ENCODE peak calls at places on chromosome X, in four cellular contexts. N is uterus, C is transverse colon, T is left ventricle myocardium inferior. W is an unnamed sample.

GRCh38 chrX:151323054-151323453 is 74.0 kb upstream of the VMA21 start:
- DNase-seq in C (no peak), T (no peak), N (no peak), W (no peak)

GRCh38 chrX:51899741-51900140 is 6.3 kb downstream of the MAGED1 start:
- DNase-seq in N (no peak), T (no peak), C (no peak), W (no peak)

GRCh38 chrX:72079607-72080006 is 52.1 kb downstream of the RTL5 start:
- DNase-seq in N (peak; percentile 46), C (no peak), T (peak; percentile 32), W (peak; percentile 62)

GRCh38 chrX:150240643-150240970 is 122.5 kb upstream of the MAMLD1 start:
- DNase-seq in C (no peak), N (no peak), T (no peak), W (no peak)

GRCh38 chrX:129953881-129954280 is 28.6 kb upstream of the BCORL1 start:
- DNase-seq in T (no peak), N (no peak), C (no peak), W (no peak)

GRCh38 chrX:104618106-104618895 is 52.3 kb downstream of the IL1RAPL2 start:
- DNase-seq in N (no peak), C (no peak), T (no peak), W (no peak)

GRCh38 chrX:120575379-120576114 is 14.8 kb upstream of the CUL4B start:
- DNase-seq in T (no peak), C (no peak), N (no peak), W (no peak)

GRCh38 chrX:139967300-139967699 is 2.0 kb upstream of the CXorf66 start:
- DNase-seq in C (peak; percentile 7), T (no peak), N (no peak), W (no peak)

GRCh38 chrX:129346574-129346973 is 176.7 kb downstream of the SMARCA1 start:
- DNase-seq in T (no peak), N (no peak), C (no peak), W (no peak)

GRCh38 chrX:109856974-109857373 is 123.9 kb upstream of the ACSL4 start:
- DNase-seq in C (no peak), N (no peak), T (no peak), W (no peak)

GRCh38 chrX:100615015-100615414 is 21.6 kb downstream of the TSPAN6 start:
- DNase-seq in T (no peak), C (peak; percentile 18), N (no peak), W (no peak)

GRCh38 chrX:99717716-99718115 is 692.4 kb downstream of the PCDH19 start:
- DNase-seq in T (no peak), C (no peak), N (no peak), W (no peak)

GRCh38 chrX:42739258-42739657 is 38.7 kb downstream of the PPP1R2C start:
- DNase-seq in N (no peak), C (no peak), T (no peak), W (no peak)

GRCh38 chrX:77167993-77168392 is 279.2 kb upstream of the FGF16 start:
- DNase-seq in N (no peak), C (no peak), T (no peak), W (no peak)

GRCh38 chrX:9466115-9466495 is 1.2 kb downstream of the TBL1X start:
- DNase-seq in T (peak; percentile 42), C (peak; percentile 51), N (peak; percentile 38), W (peak; percentile 49)

GRCh38 chrX:43655961-43656494 is at the start of gene MAOA:
- DNase-seq in T (peak; percentile 80), C (peak; percentile 88), N (peak; percentile 88), W (peak; percentile 68)

GRCh38 chrX:103831803-103832544 is at the start of gene RAB9B:
- DNase-seq in T (peak; percentile 70), C (peak; percentile 68), N (peak; percentile 78), W (peak; percentile 80)

GRCh38 chrX:134006484-134007161 is 21.2 kb upstream of the GPC3 start:
- DNase-seq in T (no peak), C (no peak), N (no peak), W (no peak)

GRCh38 chrX:109184506-109185139 is 297.3 kb downstream of the GUCY2F start:
- DNase-seq in C (no peak), N (no peak), T (no peak), W (no peak)

GRCh38 chrX:118329179-118329578 is 16.7 kb upstream of the WDR44 start:
- DNase-seq in T (no peak), N (no peak), C (no peak), W (no peak)

GRCh38 chrX:114152130-114152529 is 431.8 kb upstream of the HTR2C start:
- DNase-seq in T (no peak), N (no peak), C (no peak), W (no peak)

GRCh38 chrX:52865328-52865980 is 2.4 kb downstream of the XAGE3 start:
- DNase-seq in N (no peak), C (no peak), T (no peak), W (no peak)

GRCh38 chrX:68433155-68433980 is at the start of gene OPHN1:
- DNase-seq in C (peak; percentile 83), T (peak; percentile 76), N (peak; percentile 80), W (peak; percentile 74)

GRCh38 chrX:152632445-152633097 is 5.1 kb upstream of the GABRQ start:
- DNase-seq in T (peak; percentile 18), C (peak; percentile 47), N (no peak), W (no peak)

GRCh38 chrX:31423575-31424284 is 351.9 kb upstream of the FTHL17 start:
- DNase-seq in T (peak; percentile 17), C (peak; percentile 19), N (peak; percentile 23), W (peak; percentile 44)

GRCh38 chrX:49077941-49078340 is 1.7 kb downstream of the WDR45 start:
- DNase-seq in T (no peak), N (no peak), C (no peak), W (no peak)

GRCh38 chrX:121504148-121504547 is 456.7 kb downstream of the GLUD2 start:
- DNase-seq in T (no peak), N (no peak), C (no peak), W (no peak)

GRCh38 chrX:270848-271367 is 10.3 kb upstream of the PLCXD1 start:
- DNase-seq in C (no peak), T (peak; percentile 10), N (no peak), W (peak; percentile 15)

GRCh38 chrX:68989456-68989855 is 160.6 kb downstream of the EFNB1 start:
- DNase-seq in T (no peak), N (no peak), C (no peak), W (no peak)

GRCh38 chrX:126027229-126027628 is 138.9 kb downstream of the DCAF12L2 start:
- DNase-seq in C (no peak), T (no peak), N (no peak), W (no peak)

DNA sequence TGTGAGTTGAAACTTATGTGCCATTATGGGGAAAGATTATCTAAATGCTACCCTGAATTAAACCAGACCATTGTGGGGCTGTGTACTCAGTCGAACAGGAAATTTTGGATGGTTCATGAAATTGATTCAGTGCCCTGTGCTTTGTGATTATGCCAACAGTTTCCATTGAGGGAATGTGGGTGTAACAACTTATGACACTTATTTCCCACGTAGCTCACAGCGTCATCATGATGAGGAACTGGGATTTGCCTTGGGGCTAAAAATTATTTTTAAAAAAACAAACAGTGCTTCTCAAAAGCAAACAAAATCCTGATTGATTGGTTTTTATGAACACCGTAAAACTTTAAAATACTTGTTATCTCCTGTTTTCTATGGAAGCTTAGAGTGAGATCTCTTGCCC is 8.3 kb upstream of the CLTRN start:
- DNase-seq in T (no peak), N (no peak), C (no peak), W (no peak)
- H3K27ac ChIP-seq in T (no peak overlapping the region), N (no peak overlapping the region), C (no peak overlapping the region), W (no peak overlapping the region)

DNA sequence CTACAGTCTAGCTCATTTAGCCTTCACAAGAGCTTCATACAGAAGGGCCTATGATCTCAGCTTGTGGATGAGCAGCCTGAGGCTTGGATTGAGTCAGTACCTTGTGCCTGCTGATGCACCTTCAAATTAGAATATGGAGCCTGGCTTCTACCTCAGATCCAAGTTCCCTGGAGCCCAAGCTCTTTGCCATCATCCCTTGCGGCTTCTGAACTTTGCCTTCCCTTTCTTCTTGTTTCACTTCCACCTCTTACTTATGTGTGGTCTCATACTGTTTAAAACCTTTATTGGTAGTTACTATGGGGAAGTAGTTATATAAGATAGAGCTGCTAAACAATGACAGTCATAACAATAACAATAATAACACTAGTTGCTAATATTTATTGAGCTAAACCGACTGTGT is 84.3 kb upstream of the AFF2 start:
- DNase-seq in N (no peak), C (no peak), T (no peak), W (no peak)
- H3K27ac ChIP-seq in N (no peak overlapping the region), C (no peak overlapping the region), T (no peak overlapping the region), W (no peak overlapping the region)

GRCh38 chrX:24168807-24169206 is 19.3 kb downstream of the ZFX start:
- DNase-seq in T (no peak), C (no peak), N (no peak), W (no peak)
- H3K27ac ChIP-seq in T (no peak overlapping the region), C (no peak overlapping the region), N (no peak overlapping the region), W (no peak overlapping the region)

GRCh38 chrX:16120431-16120830 is 2.9 kb upstream of the GRPR start:
- DNase-seq in C (no peak), T (no peak), N (no peak), W (no peak)
- H3K27ac ChIP-seq in C (no peak overlapping the region), T (no peak overlapping the region), N (peak overlapping the region; percentile 62), W (no peak overlapping the region)

DNA sequence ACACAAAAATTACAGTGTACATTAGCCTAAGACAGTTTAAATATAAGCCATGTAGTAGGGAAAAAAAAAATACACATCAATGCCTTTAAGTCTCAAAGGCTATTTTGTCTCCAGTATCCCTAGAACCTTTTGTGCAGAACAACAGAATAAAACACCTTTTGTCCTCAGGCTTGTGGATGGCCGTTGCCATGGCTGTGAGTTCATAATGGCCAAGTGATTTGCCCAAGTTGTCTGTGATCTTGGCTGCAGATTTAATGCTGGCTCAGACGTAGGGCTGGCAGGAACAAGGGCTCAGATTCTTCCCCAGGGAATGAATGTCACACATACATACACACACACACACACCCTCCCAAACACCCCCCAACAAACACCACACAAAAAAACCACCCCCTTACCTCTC is 25.3 kb downstream of the GPM6B start:
- DNase-seq in T (no peak), N (no peak), C (no peak), W (no peak)
- H3K27ac ChIP-seq in T (peak overlapping the region; percentile 19), N (no peak overlapping the region), C (no peak overlapping the region), W (no peak overlapping the region)

GRCh38 chrX:154545673-154546274 is 872 bp downstream of the G6PD start:
- DNase-seq in N (no peak), C (no peak), T (no peak), W (no peak)
- H3K27ac ChIP-seq in N (peak overlapping the region; percentile 91), C (no peak overlapping the region), T (no peak overlapping the region), W (no peak overlapping the region)

DNA sequence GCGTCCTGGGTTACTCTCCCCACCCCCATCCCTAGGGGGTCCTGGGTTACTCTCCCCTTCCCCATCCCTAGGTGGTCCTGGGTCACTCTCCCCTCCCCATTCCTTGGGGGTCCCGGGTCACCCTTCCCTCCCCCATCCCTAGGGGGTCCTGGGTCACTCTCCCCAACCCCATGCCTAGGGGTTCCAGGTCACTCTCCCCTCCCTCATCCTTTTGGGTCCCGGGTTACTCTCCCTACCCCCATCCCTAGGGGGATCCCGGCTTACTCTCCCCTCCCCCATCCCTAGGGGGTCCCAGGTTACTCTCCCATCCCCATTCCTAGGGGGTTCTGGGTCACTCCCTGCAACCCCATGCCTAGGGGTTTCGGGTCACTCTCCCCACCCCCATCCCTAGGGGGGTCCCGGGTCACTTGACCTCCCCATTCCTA is 1.4 kb downstream of the ASMTL start:
- DNase-seq in N (no peak), C (no peak), T (no peak), W (peak; percentile 22)
- H3K27ac ChIP-seq in N (peak overlapping the region; percentile 81), C (no peak overlapping the region), T (no peak overlapping the region), W (no peak overlapping the region)

GRCh38 chrX:19832186-19832965 is 55.0 kb downstream of the SH3KBP1 start:
- DNase-seq in T (no peak), N (no peak), C (no peak), W (no peak)
- H3K27ac ChIP-seq in T (no peak overlapping the region), N (no peak overlapping the region), C (no peak overlapping the region), W (no peak overlapping the region)